ENCODE peak calls at places on chromosomes 11 and 22, in nine cellular contexts. S, A, O, W, K, B, P, R and L are unnamed samples.
A peak's percentile ranks its signal among the peaks of the same experiment; 100 is the strongest.

GRCh38 chr11:72411623-72412532 is 22.5 kb downstream of the CLPB start:
- DNase-seq in A (no peak), O (peak; percentile 21), R (no peak), K (no peak), P (no peak), W (no peak), S (no peak), B (no peak), L (no peak)

GRCh38 chr11:117868815-117869642 is 7.4 kb downstream of the FXYD6 start:
- DNase-seq in S (no peak), O (no peak), R (no peak), B (no peak), W (peak; percentile 87), A (no peak), P (no peak), K (no peak), L (no peak)

GRCh38 chr22:39690901-39691620 is 120.5 kb downstream of the CACNA1I start:
- DNase-seq in W (no peak), K (no peak), R (no peak), P (no peak), A (no peak), S (no peak), O (no peak), B (peak; percentile 56), L (no peak)

GRCh38 chr11:63909621-63910506 is 7.1 kb downstream of the RCOR2 start:
- DNase-seq in O (no peak), R (no peak), A (no peak), K (no peak), S (no peak), B (no peak), P (no peak), W (no peak), L (no peak)

GRCh38 chr22:38462960-38463784 is 4.7 kb upstream of the KDELR3 start:
- DNase-seq in R (no peak), A (no peak), W (no peak), K (no peak), S (peak; percentile 67), P (peak; percentile 59), O (peak; percentile 43), B (no peak), L (no peak)

GRCh38 chr11:81915045-81915444 is 818.6 kb downstream of the FAM181B start:
- DNase-seq in P (no peak), S (no peak), K (no peak), O (no peak), B (no peak), W (no peak), A (peak; percentile 58), R (no peak), L (no peak)

GRCh38 chr22:46122511-46122971 is 27.8 kb upstream of the PPARA start:
- DNase-seq in R (peak; percentile 65), S (peak; percentile 84), O (peak; percentile 75), W (no peak), K (no peak), A (peak; percentile 79), P (peak; percentile 84), B (peak; percentile 65), L (no peak)

GRCh38 chr22:24728790-24729637 is 45.5 kb downstream of the PIWIL3 start:
- DNase-seq in A (no peak), W (no peak), O (no peak), B (peak; percentile 16), R (no peak), S (peak; percentile 63), K (no peak), P (no peak), L (peak; percentile 11)

GRCh38 chr11:57458410-57459111 is 1.8 kb upstream of the RTN4RL2 start:
- DNase-seq in P (peak; percentile 74), K (no peak), R (no peak), O (peak; percentile 60), B (peak; percentile 51), S (peak; percentile 63), W (no peak), A (peak; percentile 85), L (no peak)

GRCh38 chr11:27865105-27865504 is 164.8 kb upstream of the BDNF start:
- DNase-seq in K (no peak), A (no peak), W (no peak), B (no peak), P (no peak), O (no peak), S (no peak), R (no peak), L (no peak)

GRCh38 chr11:112613051-112613972 is 347.9 kb upstream of the NCAM1 start:
- DNase-seq in S (no peak), P (no peak), A (no peak), K (peak; percentile 91), R (no peak), O (peak; percentile 83), B (no peak), W (no peak), L (peak; percentile 80)

GRCh38 chr22:39815882-39816395 is 77.6 kb downstream of the ENTHD1 start:
- DNase-seq in S (no peak), P (no peak), R (no peak), W (no peak), O (no peak), A (no peak), B (no peak), K (no peak), L (no peak)

GRCh38 chr11:520428-521178 is 13.6 kb upstream of the RNH1 start:
- DNase-seq in O (no peak), A (no peak), B (no peak), W (no peak), P (no peak), S (peak; percentile 21), R (no peak), K (no peak), L (no peak)

GRCh38 chr11:9512370-9513019 is 51.7 kb downstream of the ZNF143 start:
- DNase-seq in B (no peak), A (no peak), R (no peak), S (no peak), P (no peak), O (no peak), K (no peak), W (no peak), L (peak; percentile 46)

GRCh38 chr11:44066732-44067131 is 662 bp downstream of the ACCS start:
- DNase-seq in A (no peak), O (peak; percentile 40), R (no peak), B (no peak), W (no peak), K (peak; percentile 72), P (peak; percentile 43), S (no peak), L (peak; percentile 86)

GRCh38 chr11:58391879-58392278 is 14.8 kb downstream of the OR5B3 start:
- DNase-seq in B (no peak), A (no peak), S (no peak), W (no peak), R (no peak), O (no peak), P (no peak), K (no peak), L (peak; percentile 79)

GRCh38 chr11:102829671-102830070 is 13.7 kb downstream of the MMP3 start:
- DNase-seq in P (no peak), R (no peak), K (no peak), S (no peak), A (no peak), O (no peak), B (no peak), W (no peak), L (peak; percentile 88)

GRCh38 chr11:107562647-107563208 is 2.8 kb downstream of the ALKBH8 start:
- DNase-seq in O (no peak), P (no peak), S (no peak), A (no peak), K (peak; percentile 97), R (no peak), W (no peak), B (no peak), L (peak; percentile 99)

GRCh38 chr22:44380716-44381500 is 68.2 kb upstream of the SHISAL1 start:
- DNase-seq in B (peak; percentile 26), K (no peak), S (no peak), P (no peak), A (peak; percentile 37), W (no peak), R (no peak), O (peak; percentile 1), L (no peak)

GRCh38 chr11:3157381-3158130 is 7.6 kb downstream of the OSBPL5 start:
- DNase-seq in A (no peak), S (peak; percentile 18), R (no peak), B (no peak), W (no peak), O (no peak), K (no peak), P (peak; percentile 24), L (peak; percentile 13)

GRCh38 chr11:38498721-38499120 is 1900.7 kb upstream of the RAG2 start:
- DNase-seq in K (peak; percentile 11), B (no peak), O (no peak), W (no peak), P (no peak), S (no peak), R (no peak), A (no peak), L (peak; percentile 4)

GRCh38 chr11:35005156-35005780 is 88.8 kb downstream of the PDHX start:
- DNase-seq in P (no peak), K (no peak), R (no peak), A (no peak), W (no peak), B (no peak), S (no peak), O (peak; percentile 76), L (peak; percentile 49)